ENCODE peak calls at places on chromosome 18, in four cellular contexts. Q is IMR-90, G is astrocyte of the spinal cord, F is mammary epithelial cell. K is an unnamed sample.

GRCh38 chr18:12645751-12646203 is 12.1 kb downstream of the SPIRE1 start:
- DNase-seq in G (no peak), F (peak), Q (peak), K (no peak)

GRCh38 chr18:63067939-63068338 is 251.6 kb downstream of the BCL2 start:
- DNase-seq in G (no peak), Q (no peak), F (peak), K (no peak)

GRCh38 chr18:27075828-27076227 is 109.3 kb downstream of the CHST9 start:
- DNase-seq in Q (no peak), F (no peak), G (no peak), K (no peak)

GRCh38 chr18:11947214-11948119 is 33.8 kb upstream of the IMPA2 start:
- DNase-seq in Q (peak), F (peak), G (peak), K (peak)

GRCh38 chr18:51340332-51340731 is 142.9 kb upstream of the MEX3C start:
- DNase-seq in Q (no peak), F (peak), G (peak), K (no peak)

GRCh38 chr18:21831413-21831831 is 90.8 kb downstream of the MIB1 start:
- DNase-seq in G (no peak), F (no peak), Q (peak), K (no peak)

GRCh38 chr18:65946777-65947176 is 196.0 kb downstream of the CDH7 start:
- DNase-seq in Q (no peak), G (no peak), F (no peak), K (no peak)

GRCh38 chr18:33804258-33804657 is 226.2 kb downstream of the ASXL3 start:
- DNase-seq in G (peak), Q (peak), F (peak), K (no peak)

DNA sequence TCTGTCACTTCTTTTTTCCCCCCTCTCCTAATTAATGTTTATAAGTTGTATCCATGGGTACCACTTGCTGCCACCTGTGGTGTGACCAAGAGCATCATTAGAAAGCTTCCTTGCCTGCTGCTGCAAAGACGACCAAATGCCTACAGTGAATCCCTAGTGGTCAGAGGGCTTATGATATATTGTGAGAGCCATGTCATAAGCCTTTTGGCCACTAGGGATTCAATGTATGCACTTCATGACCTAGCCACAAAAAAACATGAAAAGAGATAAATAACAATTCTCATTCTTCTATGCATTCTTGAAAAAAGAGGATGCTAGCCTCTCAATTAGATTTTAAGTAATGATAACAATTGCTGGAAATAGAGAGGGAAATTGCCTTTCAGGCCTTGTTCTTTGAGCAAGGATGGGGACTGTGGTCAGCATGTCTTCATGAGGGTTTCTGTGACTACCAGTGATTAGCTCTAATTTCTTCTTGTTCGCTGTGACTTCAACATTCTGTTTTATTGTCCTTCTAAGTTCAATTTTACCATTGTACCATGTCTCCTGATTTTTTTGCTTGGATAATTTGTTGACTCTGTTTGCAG is 435.3 kb downstream of the TGIF1 start:
- DNase-seq in Q (no peak), G (no peak), F (no peak), K (no peak)
- TF ChIP-seq CTCF in Q (no peak), G (peak), F (peak), K (no peak)

GRCh38 chr18:43061816-43062215 is 53.7 kb downstream of the RIT2 start:
- DNase-seq in Q (no peak), F (no peak), G (no peak), K (no peak)
- TF ChIP-seq CTCF in Q (no peak), F (no peak), G (no peak), K (no peak)

GRCh38 chr18:48683197-48683596 is 144.4 kb downstream of the CTIF start:
- DNase-seq in F (no peak), Q (no peak), G (no peak), K (no peak)

GRCh38 chr18:48679236-48679635 is 140.4 kb downstream of the CTIF start:
- DNase-seq in G (no peak), Q (no peak), F (no peak), K (no peak)

GRCh38 chr18:48682768-48683167 is 143.9 kb downstream of the CTIF start:
- DNase-seq in G (no peak), F (no peak), Q (no peak), K (no peak)

GRCh38 chr18:48680339-48680738 is 141.5 kb downstream of the CTIF start:
- DNase-seq in G (no peak), F (no peak), Q (no peak), K (no peak)

GRCh38 chr18:48680871-48681270 is 142.0 kb downstream of the CTIF start:
- DNase-seq in G (peak), F (no peak), Q (no peak), K (no peak)
- TF ChIP-seq CTCF in G (peak), F (no peak), Q (no peak), K (no peak)

DNA sequence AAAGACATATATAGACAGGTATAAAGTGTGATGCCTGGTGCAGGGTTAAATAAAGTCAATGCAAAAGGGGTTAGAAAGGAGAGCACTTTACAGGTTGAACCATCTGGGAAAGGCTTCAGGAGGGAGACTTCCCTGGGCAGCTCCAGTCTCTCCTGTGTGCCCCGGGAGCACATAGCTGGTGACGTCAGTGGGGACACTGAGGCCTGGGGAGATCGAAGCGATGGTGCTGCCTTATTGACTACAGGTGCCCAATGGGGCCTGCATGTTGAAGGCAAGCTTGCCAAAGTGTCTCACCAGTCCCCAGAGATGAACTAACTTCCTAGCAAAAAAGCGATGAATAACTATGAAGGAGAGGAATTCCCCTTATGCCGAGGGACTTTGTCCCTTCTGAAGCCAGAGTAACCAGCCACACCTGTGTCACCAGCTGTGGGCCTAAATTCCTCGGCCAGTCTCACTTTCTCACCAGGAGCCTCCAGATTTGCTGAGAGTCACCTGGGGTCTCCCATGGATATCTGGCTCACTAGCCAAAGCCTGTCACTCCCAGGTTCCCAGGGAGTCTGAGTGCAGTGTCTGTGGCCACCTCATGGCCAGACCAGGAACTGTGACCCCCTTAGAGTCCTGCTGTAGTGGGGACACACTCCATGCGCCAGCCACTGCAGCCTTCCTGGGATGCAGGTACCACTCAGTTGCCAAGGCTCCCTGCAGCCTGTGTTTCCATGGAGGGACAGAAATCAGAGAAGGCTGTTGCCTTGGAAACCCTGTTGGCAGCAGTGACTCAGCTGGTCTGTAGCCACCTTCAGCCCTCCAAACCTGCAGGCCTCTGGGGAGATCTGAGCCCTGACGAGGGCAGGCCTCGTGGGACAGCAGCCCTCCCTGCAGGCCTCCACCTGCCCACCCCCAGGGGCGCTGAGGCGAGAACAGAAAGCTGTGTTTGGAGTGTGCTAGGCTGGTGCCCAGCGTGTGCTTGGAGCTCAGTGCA is 128.7 kb downstream of the CTIF start:
- DNase-seq in Q (peak), F (peak), G (peak), K (peak)
- TF ChIP-seq CTCF in Q (peak), F (peak), G (peak), K (peak)

GRCh38 chr18:45355944-45356520 is 259.2 kb upstream of the SLC14A2 start:
- DNase-seq in Q (no peak), F (no peak), G (no peak), K (no peak)
- TF ChIP-seq CTCF in Q (no peak), F (no peak), G (no peak), K (no peak)

K was measured in foreskin fibroblast.